ENCODE peak calls at places on chromosomes 12 and 14, in nine cellular contexts. One of them, this sample, is unnamed.

GRCh38 chr12:6337958-6338406 is 3.9 kb downstream of the TNFRSF1A start:
- DNase-seq in HuH-7.5: no peak
- DNase-seq in EL: no peak
- DNase-seq in COLO829: no peak
- DNase-seq in B cell: no peak
- DNase-seq in fibroblast of lung: peak; percentile 63
- DNase-seq in GM23338: no peak
- DNase-seq in stimulated activated CD8-positive, alpha-beta memory T cell treated with anti-CD3 and anti-CD28 coated beads, Interleukin-4, amount 100 ng/mL, for 4 hours: no peak
- DNase-seq in LoVo: no peak
- DNase-seq in this sample: no peak

GRCh38 chr12:115294443-115295133 is 610.6 kb upstream of the TBX3 start:
- DNase-seq in COLO829: no peak
- DNase-seq in fibroblast of lung: peak; percentile 43
- DNase-seq in B cell: no peak
- DNase-seq in LoVo: no peak
- DNase-seq in stimulated activated CD8-positive, alpha-beta memory T cell treated with anti-CD3 and anti-CD28 coated beads, Interleukin-4, amount 100 ng/mL, for 4 hours: no peak
- DNase-seq in GM23338: no peak
- DNase-seq in HuH-7.5: no peak
- DNase-seq in EL: peak; percentile 8
- DNase-seq in this sample: no peak

GRCh38 chr14:68016243-68016914 is 196.8 kb downstream of the RAD51B start:
- DNase-seq in LoVo: no peak
- DNase-seq in COLO829: no peak
- DNase-seq in GM23338: no peak
- DNase-seq in EL: peak; percentile 46
- DNase-seq in B cell: no peak
- DNase-seq in HuH-7.5: no peak
- DNase-seq in fibroblast of lung: peak; percentile 75
- DNase-seq in stimulated activated CD8-positive, alpha-beta memory T cell treated with anti-CD3 and anti-CD28 coated beads, Interleukin-4, amount 100 ng/mL, for 4 hours: no peak
- DNase-seq in this sample: no peak

GRCh38 chr12:100539209-100539608 is 34.3 kb upstream of the GAS2L3 start:
- DNase-seq in HuH-7.5: no peak
- DNase-seq in COLO829: no peak
- DNase-seq in fibroblast of lung: peak; percentile 43
- DNase-seq in stimulated activated CD8-positive, alpha-beta memory T cell treated with anti-CD3 and anti-CD28 coated beads, Interleukin-4, amount 100 ng/mL, for 4 hours: no peak
- DNase-seq in B cell: no peak
- DNase-seq in EL: peak; percentile 41
- DNase-seq in GM23338: peak; percentile 78
- DNase-seq in LoVo: peak; percentile 58
- DNase-seq in this sample: no peak

GRCh38 chr14:70821916-70822705 is 12.8 kb upstream of the MAP3K9 start:
- DNase-seq in fibroblast of lung: peak; percentile 28
- DNase-seq in GM23338: peak; percentile 77
- DNase-seq in COLO829: peak; percentile 24
- DNase-seq in EL: peak; percentile 61
- DNase-seq in stimulated activated CD8-positive, alpha-beta memory T cell treated with anti-CD3 and anti-CD28 coated beads, Interleukin-4, amount 100 ng/mL, for 4 hours: peak; percentile 29
- DNase-seq in HuH-7.5: peak; percentile 29
- DNase-seq in B cell: no peak
- DNase-seq in LoVo: peak; percentile 56
- DNase-seq in this sample: peak; percentile 42

GRCh38 chr14:103280278-103280917 is 53.6 kb upstream of the EIF5 start:
- DNase-seq in GM23338: no peak
- DNase-seq in COLO829: no peak
- DNase-seq in fibroblast of lung: no peak
- DNase-seq in stimulated activated CD8-positive, alpha-beta memory T cell treated with anti-CD3 and anti-CD28 coated beads, Interleukin-4, amount 100 ng/mL, for 4 hours: no peak
- DNase-seq in B cell: no peak
- DNase-seq in EL: no peak
- DNase-seq in HuH-7.5: no peak
- DNase-seq in LoVo: no peak
- DNase-seq in this sample: no peak

GRCh38 chr12:98644433-98644711 is 216 bp downstream of the IKBIP start:
- DNase-seq in HuH-7.5: no peak
- DNase-seq in fibroblast of lung: no peak
- DNase-seq in B cell: no peak
- DNase-seq in GM23338: no peak
- DNase-seq in LoVo: no peak
- DNase-seq in stimulated activated CD8-positive, alpha-beta memory T cell treated with anti-CD3 and anti-CD28 coated beads, Interleukin-4, amount 100 ng/mL, for 4 hours: peak; percentile 5
- DNase-seq in COLO829: no peak
- DNase-seq in EL: no peak
- DNase-seq in this sample: peak; percentile 83

GRCh38 chr12:1922075-1922709 is 3.7 kb upstream of the CACNA2D4 start:
- DNase-seq in HuH-7.5: peak; percentile 71
- DNase-seq in EL: no peak
- DNase-seq in GM23338: peak; percentile 33
- DNase-seq in B cell: no peak
- DNase-seq in COLO829: no peak
- DNase-seq in LoVo: no peak
- DNase-seq in fibroblast of lung: no peak
- DNase-seq in stimulated activated CD8-positive, alpha-beta memory T cell treated with anti-CD3 and anti-CD28 coated beads, Interleukin-4, amount 100 ng/mL, for 4 hours: no peak
- DNase-seq in this sample: no peak

GRCh38 chr12:103542078-103542477 is 45.0 kb upstream of the STAB2 start:
- DNase-seq in HuH-7.5: no peak
- DNase-seq in LoVo: no peak
- DNase-seq in EL: no peak
- DNase-seq in COLO829: no peak
- DNase-seq in GM23338: no peak
- DNase-seq in stimulated activated CD8-positive, alpha-beta memory T cell treated with anti-CD3 and anti-CD28 coated beads, Interleukin-4, amount 100 ng/mL, for 4 hours: no peak
- DNase-seq in fibroblast of lung: no peak
- DNase-seq in B cell: no peak
- DNase-seq in this sample: no peak

GRCh38 chr12:13425766-13426165 is 229.2 kb downstream of the EMP1 start:
- DNase-seq in COLO829: peak; percentile 20
- DNase-seq in GM23338: no peak
- DNase-seq in EL: peak; percentile 90
- DNase-seq in fibroblast of lung: no peak
- DNase-seq in stimulated activated CD8-positive, alpha-beta memory T cell treated with anti-CD3 and anti-CD28 coated beads, Interleukin-4, amount 100 ng/mL, for 4 hours: no peak
- DNase-seq in HuH-7.5: no peak
- DNase-seq in B cell: no peak
- DNase-seq in LoVo: no peak
- DNase-seq in this sample: peak; percentile 19

GRCh38 chr12:57214398-57214781 is 2.2 kb upstream of the NXPH4 start:
- DNase-seq in stimulated activated CD8-positive, alpha-beta memory T cell treated with anti-CD3 and anti-CD28 coated beads, Interleukin-4, amount 100 ng/mL, for 4 hours: peak; percentile 34
- DNase-seq in GM23338: peak; percentile 93
- DNase-seq in COLO829: peak; percentile 62
- DNase-seq in LoVo: peak; percentile 77
- DNase-seq in EL: peak; percentile 65
- DNase-seq in B cell: peak; percentile 77
- DNase-seq in HuH-7.5: peak; percentile 94
- DNase-seq in fibroblast of lung: peak; percentile 54
- DNase-seq in this sample: peak; percentile 73

GRCh38 chr12:47949441-47950341 is 13.7 kb upstream of the TMEM106C start:
- DNase-seq in GM23338: peak; percentile 94
- DNase-seq in stimulated activated CD8-positive, alpha-beta memory T cell treated with anti-CD3 and anti-CD28 coated beads, Interleukin-4, amount 100 ng/mL, for 4 hours: no peak
- DNase-seq in HuH-7.5: peak; percentile 92
- DNase-seq in B cell: no peak
- DNase-seq in LoVo: peak; percentile 90
- DNase-seq in EL: peak; percentile 80
- DNase-seq in COLO829: peak; percentile 91
- DNase-seq in fibroblast of lung: peak; percentile 77
- DNase-seq in this sample: peak; percentile 90

GRCh38 chr12:108482717-108483212 is 32.3 kb upstream of the FICD start:
- DNase-seq in stimulated activated CD8-positive, alpha-beta memory T cell treated with anti-CD3 and anti-CD28 coated beads, Interleukin-4, amount 100 ng/mL, for 4 hours: no peak
- DNase-seq in B cell: no peak
- DNase-seq in fibroblast of lung: no peak
- DNase-seq in EL: no peak
- DNase-seq in GM23338: peak; percentile 26
- DNase-seq in LoVo: no peak
- DNase-seq in COLO829: no peak
- DNase-seq in HuH-7.5: no peak
- DNase-seq in this sample: peak; percentile 57

GRCh38 chr12:94175763-94176660 is 27.6 kb downstream of the PLXNC1 start:
- DNase-seq in COLO829: no peak
- DNase-seq in stimulated activated CD8-positive, alpha-beta memory T cell treated with anti-CD3 and anti-CD28 coated beads, Interleukin-4, amount 100 ng/mL, for 4 hours: no peak
- DNase-seq in HuH-7.5: no peak
- DNase-seq in fibroblast of lung: peak; percentile 48
- DNase-seq in LoVo: no peak
- DNase-seq in EL: peak; percentile 44
- DNase-seq in GM23338: no peak
- DNase-seq in B cell: no peak
- DNase-seq in this sample: no peak

GRCh38 chr12:64569923-64570595 is 40.2 kb upstream of the RASSF3 start:
- DNase-seq in stimulated activated CD8-positive, alpha-beta memory T cell treated with anti-CD3 and anti-CD28 coated beads, Interleukin-4, amount 100 ng/mL, for 4 hours: no peak
- DNase-seq in B cell: no peak
- DNase-seq in HuH-7.5: no peak
- DNase-seq in EL: no peak
- DNase-seq in COLO829: no peak
- DNase-seq in GM23338: no peak
- DNase-seq in LoVo: no peak
- DNase-seq in fibroblast of lung: peak; percentile 50
- DNase-seq in this sample: no peak

GRCh38 chr12:57448669-57449068 is 6.4 kb upstream of the INHBE start:
- DNase-seq in stimulated activated CD8-positive, alpha-beta memory T cell treated with anti-CD3 and anti-CD28 coated beads, Interleukin-4, amount 100 ng/mL, for 4 hours: no peak
- DNase-seq in LoVo: no peak
- DNase-seq in HuH-7.5: no peak
- DNase-seq in GM23338: no peak
- DNase-seq in COLO829: no peak
- DNase-seq in fibroblast of lung: no peak
- DNase-seq in EL: no peak
- DNase-seq in B cell: no peak
- DNase-seq in this sample: no peak